ENCODE peak calls at places on chromosomes 12 and 14, in six cellular contexts. One of them, this sample, is unnamed.

GRCh38 chr14:84686550-84686949 is 843.4 kb upstream of the FLRT2 start:
- DNase-seq in CD8-positive, alpha-beta T cell: no peak
- DNase-seq in activated CD8-positive, alpha-beta memory T cell treated with anti-CD3 and anti-CD28 coated beads for 1 hour: no peak
- DNase-seq in fibroblast of pulmonary artery: peak; percentile 0
- DNase-seq in non-pigmented ciliary epithelial cell: no peak
- DNase-seq in GM13977: no peak
- DNase-seq in this sample: peak; percentile 83

GRCh38 chr12:132771126-132771838 is 9.7 kb upstream of the ANKLE2 start:
- DNase-seq in non-pigmented ciliary epithelial cell: no peak
- DNase-seq in GM13977: peak; percentile 59
- DNase-seq in activated CD8-positive, alpha-beta memory T cell treated with anti-CD3 and anti-CD28 coated beads for 1 hour: no peak
- DNase-seq in CD8-positive, alpha-beta T cell: peak; percentile 51
- DNase-seq in fibroblast of pulmonary artery: no peak
- DNase-seq in this sample: peak; percentile 40

GRCh38 chr12:7113389-7113871 is 4.4 kb upstream of the C1RL start:
- DNase-seq in non-pigmented ciliary epithelial cell: no peak
- DNase-seq in CD8-positive, alpha-beta T cell: peak; percentile 45
- DNase-seq in GM13977: peak; percentile 66
- DNase-seq in fibroblast of pulmonary artery: peak; percentile 64
- DNase-seq in activated CD8-positive, alpha-beta memory T cell treated with anti-CD3 and anti-CD28 coated beads for 1 hour: no peak
- DNase-seq in this sample: peak; percentile 28

GRCh38 chr12:93704625-93705024 is 27.4 kb downstream of the CRADD start:
- DNase-seq in non-pigmented ciliary epithelial cell: no peak
- DNase-seq in GM13977: no peak
- DNase-seq in CD8-positive, alpha-beta T cell: no peak
- DNase-seq in fibroblast of pulmonary artery: no peak
- DNase-seq in activated CD8-positive, alpha-beta memory T cell treated with anti-CD3 and anti-CD28 coated beads for 1 hour: no peak
- DNase-seq in this sample: no peak

GRCh38 chr12:71865757-71866536 is 26.4 kb downstream of the TBC1D15 start:
- DNase-seq in CD8-positive, alpha-beta T cell: no peak
- DNase-seq in activated CD8-positive, alpha-beta memory T cell treated with anti-CD3 and anti-CD28 coated beads for 1 hour: no peak
- DNase-seq in non-pigmented ciliary epithelial cell: no peak
- DNase-seq in GM13977: no peak
- DNase-seq in fibroblast of pulmonary artery: no peak
- DNase-seq in this sample: no peak

GRCh38 chr12:2372735-2373134 is 319.9 kb downstream of the CACNA1C start:
- DNase-seq in GM13977: no peak
- DNase-seq in non-pigmented ciliary epithelial cell: no peak
- DNase-seq in activated CD8-positive, alpha-beta memory T cell treated with anti-CD3 and anti-CD28 coated beads for 1 hour: no peak
- DNase-seq in CD8-positive, alpha-beta T cell: no peak
- DNase-seq in fibroblast of pulmonary artery: no peak
- DNase-seq in this sample: no peak

GRCh38 chr12:116736962-116737773 is 701 bp downstream of the SPRING1 start:
- DNase-seq in CD8-positive, alpha-beta T cell: no peak
- DNase-seq in GM13977: peak; percentile 26
- DNase-seq in activated CD8-positive, alpha-beta memory T cell treated with anti-CD3 and anti-CD28 coated beads for 1 hour: no peak
- DNase-seq in non-pigmented ciliary epithelial cell: no peak
- DNase-seq in fibroblast of pulmonary artery: no peak
- DNase-seq in this sample: no peak

GRCh38 chr14:21988413-21988812 is 314.8 kb upstream of the OR4E1 start:
- DNase-seq in non-pigmented ciliary epithelial cell: no peak
- DNase-seq in fibroblast of pulmonary artery: no peak
- DNase-seq in GM13977: no peak
- DNase-seq in activated CD8-positive, alpha-beta memory T cell treated with anti-CD3 and anti-CD28 coated beads for 1 hour: no peak
- DNase-seq in CD8-positive, alpha-beta T cell: no peak
- DNase-seq in this sample: no peak

GRCh38 chr12:62438098-62438692 is 28.4 kb upstream of the MON2 start:
- DNase-seq in GM13977: peak; percentile 53
- DNase-seq in fibroblast of pulmonary artery: peak; percentile 76
- DNase-seq in non-pigmented ciliary epithelial cell: peak; percentile 20
- DNase-seq in activated CD8-positive, alpha-beta memory T cell treated with anti-CD3 and anti-CD28 coated beads for 1 hour: no peak
- DNase-seq in CD8-positive, alpha-beta T cell: peak; percentile 62
- DNase-seq in this sample: peak; percentile 46

GRCh38 chr14:92780444-92780843 is 13.7 kb upstream of the GOLGA5 start:
- DNase-seq in CD8-positive, alpha-beta T cell: no peak
- DNase-seq in fibroblast of pulmonary artery: no peak
- DNase-seq in non-pigmented ciliary epithelial cell: no peak
- DNase-seq in GM13977: no peak
- DNase-seq in activated CD8-positive, alpha-beta memory T cell treated with anti-CD3 and anti-CD28 coated beads for 1 hour: no peak
- DNase-seq in this sample: peak; percentile 65

GRCh38 chr14:41062826-41063225 is 543.9 kb upstream of the LRFN5 start:
- DNase-seq in GM13977: no peak
- DNase-seq in CD8-positive, alpha-beta T cell: no peak
- DNase-seq in fibroblast of pulmonary artery: peak; percentile 1
- DNase-seq in non-pigmented ciliary epithelial cell: peak; percentile 5
- DNase-seq in activated CD8-positive, alpha-beta memory T cell treated with anti-CD3 and anti-CD28 coated beads for 1 hour: no peak
- DNase-seq in this sample: no peak

GRCh38 chr14:71590131-71590530 is 342.1 kb upstream of the RGS6 start:
- DNase-seq in activated CD8-positive, alpha-beta memory T cell treated with anti-CD3 and anti-CD28 coated beads for 1 hour: no peak
- DNase-seq in fibroblast of pulmonary artery: no peak
- DNase-seq in GM13977: no peak
- DNase-seq in non-pigmented ciliary epithelial cell: no peak
- DNase-seq in CD8-positive, alpha-beta T cell: no peak
- DNase-seq in this sample: no peak

GRCh38 chr12:120181991-120182631 is 12.4 kb downstream of the GCN1 start:
- DNase-seq in GM13977: no peak
- DNase-seq in CD8-positive, alpha-beta T cell: no peak
- DNase-seq in non-pigmented ciliary epithelial cell: no peak
- DNase-seq in activated CD8-positive, alpha-beta memory T cell treated with anti-CD3 and anti-CD28 coated beads for 1 hour: no peak
- DNase-seq in fibroblast of pulmonary artery: peak; percentile 61
- DNase-seq in this sample: peak; percentile 78

GRCh38 chr14:35045798-35046047 is 349 bp upstream of the FAM177A1 start:
- DNase-seq in fibroblast of pulmonary artery: no peak
- DNase-seq in CD8-positive, alpha-beta T cell: no peak
- DNase-seq in non-pigmented ciliary epithelial cell: no peak
- DNase-seq in GM13977: no peak
- DNase-seq in activated CD8-positive, alpha-beta memory T cell treated with anti-CD3 and anti-CD28 coated beads for 1 hour: no peak
- DNase-seq in this sample: no peak

GRCh38 chr12:104656383-104656782 is 199.6 kb downstream of the CHST11 start:
- DNase-seq in non-pigmented ciliary epithelial cell: peak; percentile 28
- DNase-seq in fibroblast of pulmonary artery: no peak
- DNase-seq in CD8-positive, alpha-beta T cell: no peak
- DNase-seq in GM13977: no peak
- DNase-seq in activated CD8-positive, alpha-beta memory T cell treated with anti-CD3 and anti-CD28 coated beads for 1 hour: no peak
- DNase-seq in this sample: no peak

GRCh38 chr12:95838125-95838524 is 20.6 kb upstream of the SNRPF start:
- DNase-seq in fibroblast of pulmonary artery: no peak
- DNase-seq in GM13977: no peak
- DNase-seq in CD8-positive, alpha-beta T cell: no peak
- DNase-seq in non-pigmented ciliary epithelial cell: no peak
- DNase-seq in activated CD8-positive, alpha-beta memory T cell treated with anti-CD3 and anti-CD28 coated beads for 1 hour: no peak
- DNase-seq in this sample: no peak

GRCh38 chr12:84183576-84183975 is 729.0 kb downstream of the SLC6A15 start:
- DNase-seq in non-pigmented ciliary epithelial cell: no peak
- DNase-seq in CD8-positive, alpha-beta T cell: no peak
- DNase-seq in activated CD8-positive, alpha-beta memory T cell treated with anti-CD3 and anti-CD28 coated beads for 1 hour: no peak
- DNase-seq in fibroblast of pulmonary artery: no peak
- DNase-seq in GM13977: no peak
- DNase-seq in this sample: no peak

GRCh38 chr14:70827366-70828151 is 18.2 kb upstream of the MAP3K9 start:
- DNase-seq in GM13977: no peak
- DNase-seq in non-pigmented ciliary epithelial cell: no peak
- DNase-seq in CD8-positive, alpha-beta T cell: no peak
- DNase-seq in activated CD8-positive, alpha-beta memory T cell treated with anti-CD3 and anti-CD28 coated beads for 1 hour: no peak
- DNase-seq in fibroblast of pulmonary artery: no peak
- DNase-seq in this sample: no peak

GRCh38 chr14:54226103-54226502 is 170.7 kb upstream of the CDKN3 start:
- DNase-seq in GM13977: no peak
- DNase-seq in fibroblast of pulmonary artery: peak; percentile 44
- DNase-seq in activated CD8-positive, alpha-beta memory T cell treated with anti-CD3 and anti-CD28 coated beads for 1 hour: no peak
- DNase-seq in CD8-positive, alpha-beta T cell: no peak
- DNase-seq in non-pigmented ciliary epithelial cell: no peak
- DNase-seq in this sample: peak; percentile 42

GRCh38 chr12:65911321-65911720 is 87.0 kb downstream of the HMGA2 start:
- DNase-seq in CD8-positive, alpha-beta T cell: no peak
- DNase-seq in activated CD8-positive, alpha-beta memory T cell treated with anti-CD3 and anti-CD28 coated beads for 1 hour: no peak
- DNase-seq in fibroblast of pulmonary artery: peak; percentile 56
- DNase-seq in non-pigmented ciliary epithelial cell: no peak
- DNase-seq in GM13977: no peak
- DNase-seq in this sample: peak; percentile 57

GRCh38 chr12:14924541-14924940 is 13.8 kb downstream of the ERP27 start:
- DNase-seq in GM13977: no peak
- DNase-seq in CD8-positive, alpha-beta T cell: no peak
- DNase-seq in non-pigmented ciliary epithelial cell: no peak
- DNase-seq in activated CD8-positive, alpha-beta memory T cell treated with anti-CD3 and anti-CD28 coated beads for 1 hour: no peak
- DNase-seq in fibroblast of pulmonary artery: no peak
- DNase-seq in this sample: no peak

GRCh38 chr12:41699658-41700057 is 445.0 kb downstream of the GXYLT1 start:
- DNase-seq in activated CD8-positive, alpha-beta memory T cell treated with anti-CD3 and anti-CD28 coated beads for 1 hour: no peak
- DNase-seq in GM13977: no peak
- DNase-seq in fibroblast of pulmonary artery: no peak
- DNase-seq in non-pigmented ciliary epithelial cell: no peak
- DNase-seq in CD8-positive, alpha-beta T cell: no peak
- DNase-seq in this sample: no peak

GRCh38 chr14:46596236-46596635 is 55.3 kb downstream of the RPL10L start:
- DNase-seq in non-pigmented ciliary epithelial cell: no peak
- DNase-seq in GM13977: no peak
- DNase-seq in activated CD8-positive, alpha-beta memory T cell treated with anti-CD3 and anti-CD28 coated beads for 1 hour: no peak
- DNase-seq in CD8-positive, alpha-beta T cell: no peak
- DNase-seq in fibroblast of pulmonary artery: no peak
- DNase-seq in this sample: no peak

GRCh38 chr14:75229923-75230792 is 48.5 kb upstream of the FOS start:
- DNase-seq in CD8-positive, alpha-beta T cell: peak; percentile 56
- DNase-seq in GM13977: no peak
- DNase-seq in non-pigmented ciliary epithelial cell: no peak
- DNase-seq in fibroblast of pulmonary artery: peak; percentile 82
- DNase-seq in activated CD8-positive, alpha-beta memory T cell treated with anti-CD3 and anti-CD28 coated beads for 1 hour: peak; percentile 19
- DNase-seq in this sample: peak; percentile 51

GRCh38 chr14:95316826-95317225 is 2.9 kb downstream of the CLMN start:
- DNase-seq in non-pigmented ciliary epithelial cell: no peak
- DNase-seq in GM13977: no peak
- DNase-seq in fibroblast of pulmonary artery: no peak
- DNase-seq in activated CD8-positive, alpha-beta memory T cell treated with anti-CD3 and anti-CD28 coated beads for 1 hour: no peak
- DNase-seq in CD8-positive, alpha-beta T cell: no peak
- DNase-seq in this sample: no peak

GRCh38 chr14:91252901-91253794 is 8.6 kb upstream of the GPR68 start:
- DNase-seq in activated CD8-positive, alpha-beta memory T cell treated with anti-CD3 and anti-CD28 coated beads for 1 hour: no peak
- DNase-seq in CD8-positive, alpha-beta T cell: peak; percentile 57
- DNase-seq in GM13977: peak; percentile 70
- DNase-seq in fibroblast of pulmonary artery: no peak
- DNase-seq in non-pigmented ciliary epithelial cell: no peak
- DNase-seq in this sample: no peak

GRCh38 chr12:55933158-55933798 is 2.3 kb downstream of the DGKA start:
- DNase-seq in activated CD8-positive, alpha-beta memory T cell treated with anti-CD3 and anti-CD28 coated beads for 1 hour: no peak
- DNase-seq in fibroblast of pulmonary artery: no peak
- DNase-seq in GM13977: no peak
- DNase-seq in CD8-positive, alpha-beta T cell: peak; percentile 21
- DNase-seq in non-pigmented ciliary epithelial cell: no peak
- DNase-seq in this sample: no peak

GRCh38 chr14:105087963-105088811 is 23.0 kb upstream of the GPR132 start:
- DNase-seq in GM13977: no peak
- DNase-seq in activated CD8-positive, alpha-beta memory T cell treated with anti-CD3 and anti-CD28 coated beads for 1 hour: no peak
- DNase-seq in non-pigmented ciliary epithelial cell: no peak
- DNase-seq in fibroblast of pulmonary artery: peak; percentile 61
- DNase-seq in CD8-positive, alpha-beta T cell: no peak
- DNase-seq in this sample: peak; percentile 87

GRCh38 chr12:12562016-12562483 is 613 bp downstream of the DUSP16 start:
- DNase-seq in CD8-positive, alpha-beta T cell: peak; percentile 40
- DNase-seq in non-pigmented ciliary epithelial cell: no peak
- DNase-seq in GM13977: peak; percentile 42
- DNase-seq in activated CD8-positive, alpha-beta memory T cell treated with anti-CD3 and anti-CD28 coated beads for 1 hour: peak; percentile 3
- DNase-seq in fibroblast of pulmonary artery: peak; percentile 26
- DNase-seq in this sample: peak; percentile 11

GRCh38 chr14:21136024-21136423 is 19.8 kb downstream of the OR5AU1 start:
- DNase-seq in GM13977: peak; percentile 57
- DNase-seq in CD8-positive, alpha-beta T cell: no peak
- DNase-seq in non-pigmented ciliary epithelial cell: no peak
- DNase-seq in activated CD8-positive, alpha-beta memory T cell treated with anti-CD3 and anti-CD28 coated beads for 1 hour: no peak
- DNase-seq in fibroblast of pulmonary artery: peak; percentile 33
- DNase-seq in this sample: peak; percentile 5

GRCh38 chr14:71932229-71932951 is at the start of gene RGS6:
- DNase-seq in CD8-positive, alpha-beta T cell: no peak
- DNase-seq in non-pigmented ciliary epithelial cell: no peak
- DNase-seq in fibroblast of pulmonary artery: peak; percentile 6
- DNase-seq in activated CD8-positive, alpha-beta memory T cell treated with anti-CD3 and anti-CD28 coated beads for 1 hour: no peak
- DNase-seq in GM13977: peak; percentile 74
- DNase-seq in this sample: peak; percentile 3

GRCh38 chr14:91078095-91078737 is 17.8 kb upstream of the RPS6KA5 start:
- DNase-seq in GM13977: peak; percentile 63
- DNase-seq in fibroblast of pulmonary artery: no peak
- DNase-seq in activated CD8-positive, alpha-beta memory T cell treated with anti-CD3 and anti-CD28 coated beads for 1 hour: no peak
- DNase-seq in CD8-positive, alpha-beta T cell: peak; percentile 30
- DNase-seq in non-pigmented ciliary epithelial cell: no peak
- DNase-seq in this sample: no peak

This sample was measured in amniotic epithelial cell.